ENCODE peak calls at places on chromosomes 12 and 14, in nine cellular contexts. T is HT1080; F is WTC11; I is AG09319; L is activated T-helper 2 cell treated with anti-CD3 and anti-CD28 coated beads, Interferon-gamma antibody, Interleukin-2, Interleukin-4, amounts not matched to agents 10 μg/mL and 5 μg/mL and 100 μg/mL, durations not matched to agents 14 hours and 24 hours and 36 hours; D is lung; H is progenitor cell of endocrine pancreas; B is anterior cingulate cortex; S is NCI-H1417 treated with DMSO at 0.1 percent for 48 hours. E is an unnamed sample.

GRCh38 chr12:58745348-58746125 is 174.8 kb downstream of the LRIG3 start:
- DNase-seq in T (no peak), F (no peak), I (no peak), L (no peak), D (no peak), H (no peak), B (no peak), S (no peak), E (no peak)

GRCh38 chr12:27940245-27940644 is 32.3 kb downstream of the PTHLH start:
- DNase-seq in T (no peak), F (no peak), I (no peak), L (no peak), D (no peak), H (no peak), B (no peak), S (no peak), E (no peak)

GRCh38 chr14:60721331-60722162 is 2.6 kb downstream of the SIX4 start:
- DNase-seq in T (peak), F (peak), I (no peak), L (peak), D (peak), H (peak), B (no peak), S (no peak), E (no peak)

GRCh38 chr14:51302319-51303030 is 62.4 kb downstream of the TMX1 start:
- DNase-seq in T (no peak), F (no peak), I (no peak), L (no peak), D (no peak), H (no peak), B (no peak), S (peak), E (no peak)

GRCh38 chr14:80425686-80426085 is 214.4 kb upstream of the DIO2 start:
- DNase-seq in T (peak), F (no peak), I (peak), L (no peak), D (no peak), H (no peak), B (no peak), S (no peak), E (peak)

GRCh38 chr12:26298785-26299621 is 103.6 kb downstream of the SSPN start:
- DNase-seq in T (peak), F (no peak), I (no peak), L (no peak), D (no peak), H (no peak), B (no peak), S (no peak), E (no peak)

GRCh38 chr12:54504550-54504949 is 7.0 kb downstream of the NCKAP1L start:
- DNase-seq in T (no peak), F (no peak), I (no peak), L (no peak), D (no peak), H (no peak), B (no peak), S (no peak), E (no peak)

GRCh38 chr12:93111791-93112208 is 182.7 kb upstream of the EEA1 start:
- DNase-seq in T (no peak), F (no peak), I (no peak), L (no peak), D (no peak), H (no peak), B (no peak), S (no peak), E (no peak)

GRCh38 chr12:8953773-8954402 is 4.4 kb upstream of the M6PR start:
- DNase-seq in T (no peak), F (no peak), I (no peak), L (peak), D (no peak), H (no peak), B (no peak), S (no peak), E (no peak)

GRCh38 chr12:57410534-57410933 is 20.3 kb downstream of the R3HDM2 start:
- DNase-seq in T (no peak), F (no peak), I (no peak), L (no peak), D (no peak), H (no peak), B (no peak), S (no peak), E (no peak)

GRCh38 chr12:182381-182883 is 31.5 kb downstream of the SLC6A12 start:
- DNase-seq in T (peak), F (no peak), I (no peak), L (no peak), D (no peak), H (no peak), B (no peak), S (no peak), E (no peak)

GRCh38 chr14:51552768-51553426 is 98.8 kb upstream of the FRMD6 start:
- DNase-seq in T (no peak), F (no peak), I (no peak), L (no peak), D (no peak), H (no peak), B (no peak), S (no peak), E (no peak)

GRCh38 chr14:31251028-31251958 is 43.7 kb upstream of the HECTD1 start:
- DNase-seq in T (no peak), F (no peak), I (no peak), L (no peak), D (no peak), H (no peak), B (no peak), S (no peak), E (no peak)

GRCh38 chr12:59067068-59067467 is 146.8 kb upstream of the LRIG3 start:
- DNase-seq in T (peak), F (no peak), I (no peak), L (no peak), D (no peak), H (no peak), B (no peak), S (peak), E (no peak)

E was measured in smooth muscle cell of the brain vasculature.